ENCODE peak calls at places on chromosomes 16 and 17, in seven cellular contexts. One of them, this sample, is unnamed.

GRCh38 chr17:68382582-68383085 is 74.7 kb downstream of the WIPI1 start:
- DNase-seq in left ventricle myocardium inferior: no peak
- DNase-seq in adipocyte: peak; percentile 11
- DNase-seq in mucosa of descending colon: no peak
- DNase-seq in PC-3: no peak
- DNase-seq in aorta: no peak
- DNase-seq in stomach: no peak
- DNase-seq in this sample: no peak

GRCh38 chr16:15971435-15971805 is 22.0 kb downstream of the ABCC1 start:
- DNase-seq in left ventricle myocardium inferior: no peak
- DNase-seq in stomach: no peak
- DNase-seq in adipocyte: no peak
- DNase-seq in aorta: no peak
- DNase-seq in mucosa of descending colon: no peak
- DNase-seq in PC-3: no peak
- DNase-seq in this sample: no peak

GRCh38 chr16:11835891-11836652 is 15.3 kb downstream of the RSL1D1 start:
- DNase-seq in left ventricle myocardium inferior: no peak
- DNase-seq in mucosa of descending colon: no peak
- DNase-seq in PC-3: no peak
- DNase-seq in adipocyte: peak; percentile 25
- DNase-seq in aorta: peak; percentile 69
- DNase-seq in stomach: no peak
- DNase-seq in this sample: no peak

GRCh38 chr16:46962629-46963028 is 10.8 kb downstream of the DNAJA2 start:
- DNase-seq in stomach: no peak
- DNase-seq in mucosa of descending colon: no peak
- DNase-seq in left ventricle myocardium inferior: no peak
- DNase-seq in PC-3: no peak
- DNase-seq in aorta: no peak
- DNase-seq in adipocyte: peak; percentile 17
- DNase-seq in this sample: peak; percentile 74

GRCh38 chr17:60229189-60229802 is 79.5 kb downstream of the CA4 start:
- DNase-seq in aorta: no peak
- DNase-seq in left ventricle myocardium inferior: no peak
- DNase-seq in mucosa of descending colon: no peak
- DNase-seq in adipocyte: peak; percentile 32
- DNase-seq in stomach: no peak
- DNase-seq in PC-3: peak; percentile 65
- DNase-seq in this sample: peak; percentile 38

GRCh38 chr16:75320435-75320834 is 69.0 kb upstream of the BCAR1 start:
- DNase-seq in mucosa of descending colon: no peak
- DNase-seq in PC-3: no peak
- DNase-seq in adipocyte: peak; percentile 37
- DNase-seq in aorta: no peak
- DNase-seq in left ventricle myocardium inferior: no peak
- DNase-seq in stomach: no peak
- DNase-seq in this sample: no peak

GRCh38 chr16:79047337-79047736 is 553.2 kb downstream of the MAF start:
- DNase-seq in adipocyte: no peak
- DNase-seq in stomach: no peak
- DNase-seq in aorta: no peak
- DNase-seq in mucosa of descending colon: no peak
- DNase-seq in left ventricle myocardium inferior: no peak
- DNase-seq in PC-3: peak; percentile 18
- DNase-seq in this sample: no peak

GRCh38 chr16:48383204-48383876 is 1.9 kb downstream of the SIAH1 start:
- DNase-seq in mucosa of descending colon: no peak
- DNase-seq in adipocyte: peak; percentile 84
- DNase-seq in left ventricle myocardium inferior: no peak
- DNase-seq in PC-3: no peak
- DNase-seq in stomach: no peak
- DNase-seq in aorta: no peak
- DNase-seq in this sample: peak; percentile 84

GRCh38 chr17:35743911-35744328 is 9.1 kb downstream of the GAS2L2 start:
- DNase-seq in PC-3: peak; percentile 36
- DNase-seq in adipocyte: peak; percentile 59
- DNase-seq in stomach: no peak
- DNase-seq in left ventricle myocardium inferior: no peak
- DNase-seq in mucosa of descending colon: no peak
- DNase-seq in aorta: no peak
- DNase-seq in this sample: peak; percentile 97

GRCh38 chr17:16987830-16988601 is 16.1 kb upstream of the TNFRSF13B start:
- DNase-seq in stomach: peak; percentile 57
- DNase-seq in PC-3: peak; percentile 77
- DNase-seq in mucosa of descending colon: peak; percentile 88
- DNase-seq in aorta: peak; percentile 91
- DNase-seq in left ventricle myocardium inferior: peak; percentile 70
- DNase-seq in adipocyte: peak; percentile 61
- DNase-seq in this sample: peak; percentile 96

GRCh38 chr17:67063146-67063545 is 18.8 kb downstream of the CACNG1 start:
- DNase-seq in aorta: no peak
- DNase-seq in left ventricle myocardium inferior: no peak
- DNase-seq in mucosa of descending colon: no peak
- DNase-seq in PC-3: no peak
- DNase-seq in stomach: no peak
- DNase-seq in adipocyte: peak; percentile 27
- DNase-seq in this sample: no peak

GRCh38 chr17:39193346-39193745 is 4.1 kb downstream of the CACNB1 start:
- DNase-seq in stomach: no peak
- DNase-seq in left ventricle myocardium inferior: no peak
- DNase-seq in PC-3: no peak
- DNase-seq in aorta: no peak
- DNase-seq in mucosa of descending colon: no peak
- DNase-seq in adipocyte: no peak
- DNase-seq in this sample: peak; percentile 59

GRCh38 chr17:11608396-11608795 is 10.1 kb downstream of the DNAH9 start:
- DNase-seq in PC-3: peak; percentile 36
- DNase-seq in stomach: peak; percentile 30
- DNase-seq in left ventricle myocardium inferior: peak; percentile 27
- DNase-seq in mucosa of descending colon: no peak
- DNase-seq in aorta: no peak
- DNase-seq in adipocyte: no peak
- DNase-seq in this sample: no peak

GRCh38 chr17:74873874-74874614 is 1.2 kb upstream of the FDXR start:
- DNase-seq in left ventricle myocardium inferior: no peak
- DNase-seq in mucosa of descending colon: no peak
- DNase-seq in stomach: no peak
- DNase-seq in PC-3: peak; percentile 30
- DNase-seq in adipocyte: no peak
- DNase-seq in aorta: no peak
- DNase-seq in this sample: no peak

GRCh38 chr17:47066095-47066494 is 87.0 kb upstream of the RPRML start:
- DNase-seq in stomach: no peak
- DNase-seq in left ventricle myocardium inferior: no peak
- DNase-seq in PC-3: no peak
- DNase-seq in aorta: no peak
- DNase-seq in adipocyte: no peak
- DNase-seq in mucosa of descending colon: no peak
- DNase-seq in this sample: no peak

GRCh38 chr17:21542991-21543390 is 149.3 kb upstream of the KCNJ18 start:
- DNase-seq in stomach: no peak
- DNase-seq in left ventricle myocardium inferior: no peak
- DNase-seq in adipocyte: no peak
- DNase-seq in PC-3: no peak
- DNase-seq in mucosa of descending colon: no peak
- DNase-seq in aorta: no peak
- DNase-seq in this sample: no peak

GRCh38 chr17:50194441-50195195 is 6.8 kb downstream of the COL1A1 start:
- DNase-seq in adipocyte: peak; percentile 29
- DNase-seq in PC-3: no peak
- DNase-seq in stomach: no peak
- DNase-seq in left ventricle myocardium inferior: no peak
- DNase-seq in aorta: peak; percentile 44
- DNase-seq in mucosa of descending colon: no peak
- DNase-seq in this sample: peak; percentile 73

GRCh38 chr16:89073346-89074221 is 20.1 kb upstream of the ACSF3 start:
- DNase-seq in mucosa of descending colon: no peak
- DNase-seq in PC-3: no peak
- DNase-seq in adipocyte: no peak
- DNase-seq in stomach: no peak
- DNase-seq in aorta: no peak
- DNase-seq in left ventricle myocardium inferior: no peak
- DNase-seq in this sample: no peak
- H3K9me3 ChIP-seq in mucosa of descending colon: no peaks in the 10 kb centered on the region
- H3K9me3 ChIP-seq in PC-3: no peaks in the 10 kb centered on the region
- H3K9me3 ChIP-seq in adipocyte: no peaks in the 10 kb centered on the region
- H3K9me3 ChIP-seq in stomach: no peaks in the 10 kb centered on the region
- H3K9me3 ChIP-seq in aorta: no peaks in the 10 kb centered on the region
- H3K9me3 ChIP-seq in left ventricle myocardium inferior: no peaks in the 10 kb centered on the region
- H3K9me3 ChIP-seq in this sample: no peaks in the 10 kb centered on the region

DNA sequence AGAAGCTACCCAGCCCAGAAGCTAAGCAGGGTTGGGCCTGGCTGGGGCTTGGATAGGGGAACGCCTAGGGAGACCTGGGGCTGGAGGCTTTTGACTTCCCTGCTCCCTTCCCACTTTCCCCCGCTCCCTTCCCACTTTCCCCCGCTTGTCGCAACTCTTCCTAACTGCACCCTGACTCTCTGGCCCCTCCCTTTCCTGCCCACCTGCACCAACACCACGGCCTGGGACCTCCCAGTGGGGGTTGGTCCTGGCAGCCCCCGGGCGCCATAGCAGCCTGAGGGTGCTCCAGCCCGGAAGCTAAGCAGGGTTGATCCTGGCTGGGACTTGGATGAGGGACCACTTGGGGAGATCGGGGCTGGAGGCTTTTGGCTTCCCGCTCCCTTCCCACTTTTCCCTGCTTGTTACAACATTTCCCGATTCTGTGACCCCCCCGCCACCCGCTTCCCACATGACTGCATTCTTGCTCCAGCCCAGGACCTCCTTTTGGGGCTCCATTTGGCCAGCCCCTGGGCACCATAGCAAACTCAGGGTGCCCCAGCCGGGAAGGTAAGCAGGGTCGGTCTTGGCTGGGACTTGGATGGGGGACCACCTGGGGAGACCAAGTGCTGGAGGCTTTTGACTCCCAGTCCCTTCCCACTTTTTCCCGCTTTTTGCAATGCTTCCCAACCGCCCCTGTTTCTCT is 2287.0 kb downstream of the TP53TG3F start:
- DNase-seq in PC-3: no peak
- DNase-seq in left ventricle myocardium inferior: no peak
- DNase-seq in aorta: no peak
- DNase-seq in stomach: no peak
- DNase-seq in adipocyte: no peak
- DNase-seq in mucosa of descending colon: peak; percentile 35
- DNase-seq in this sample: peak; percentile 45
- H3K9me3 ChIP-seq in PC-3: no peaks in the 10 kb centered on the region
- H3K9me3 ChIP-seq in left ventricle myocardium inferior: peaks cover 7% of the 10 kb centered on the region
- H3K9me3 ChIP-seq in aorta: peaks cover 2% of the 10 kb centered on the region
- H3K9me3 ChIP-seq in stomach: peaks cover 55% of the 10 kb centered on the region
- H3K9me3 ChIP-seq in adipocyte: no peaks in the 10 kb centered on the region
- H3K9me3 ChIP-seq in mucosa of descending colon: peaks cover 73% of the 10 kb centered on the region
- H3K9me3 ChIP-seq in this sample: no peaks in the 10 kb centered on the region

GRCh38 chr16:35572186-35572585 is 2112.8 kb downstream of the TP53TG3F start:
- DNase-seq in mucosa of descending colon: no peak
- DNase-seq in adipocyte: no peak
- DNase-seq in PC-3: no peak
- DNase-seq in stomach: no peak
- DNase-seq in aorta: no peak
- DNase-seq in left ventricle myocardium inferior: no peak
- DNase-seq in this sample: no peak

GRCh38 chr16:35574454-35575431 is 2115.3 kb downstream of the TP53TG3F start:
- DNase-seq in stomach: no peak
- DNase-seq in left ventricle myocardium inferior: no peak
- DNase-seq in adipocyte: no peak
- DNase-seq in PC-3: no peak
- DNase-seq in mucosa of descending colon: no peak
- DNase-seq in aorta: no peak
- DNase-seq in this sample: no peak

GRCh38 chr16:35573407-35573806 is 2114.0 kb downstream of the TP53TG3F start:
- DNase-seq in stomach: no peak
- DNase-seq in left ventricle myocardium inferior: no peak
- DNase-seq in aorta: no peak
- DNase-seq in PC-3: no peak
- DNase-seq in adipocyte: no peak
- DNase-seq in mucosa of descending colon: no peak
- DNase-seq in this sample: no peak

GRCh38 chr16:35574011-35574410 is 2114.6 kb downstream of the TP53TG3F start:
- DNase-seq in adipocyte: no peak
- DNase-seq in stomach: no peak
- DNase-seq in PC-3: no peak
- DNase-seq in aorta: no peak
- DNase-seq in left ventricle myocardium inferior: no peak
- DNase-seq in mucosa of descending colon: no peak
- DNase-seq in this sample: no peak

DNA sequence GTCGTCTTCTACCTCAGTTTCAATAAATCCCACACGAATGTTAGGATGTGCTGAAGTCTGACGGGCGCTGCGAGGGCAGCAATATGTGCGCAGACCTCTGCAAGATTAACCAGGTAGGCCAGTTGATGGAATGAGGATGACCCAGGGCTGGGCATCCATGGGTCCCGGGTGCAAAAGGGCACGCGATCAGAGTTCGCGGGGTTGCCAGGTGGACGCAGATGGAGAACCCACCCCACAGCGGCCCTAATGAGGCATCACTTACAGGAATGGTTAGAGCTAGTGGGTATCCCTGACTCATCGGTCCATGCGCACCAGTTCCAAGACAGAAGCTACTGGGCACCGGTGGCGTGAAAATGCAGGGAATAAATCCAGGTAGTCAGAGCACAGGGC is 2116.0 kb downstream of the TP53TG3F start:
- DNase-seq in PC-3: no peak
- DNase-seq in stomach: no peak
- DNase-seq in left ventricle myocardium inferior: no peak
- DNase-seq in adipocyte: no peak
- DNase-seq in aorta: no peak
- DNase-seq in mucosa of descending colon: no peak
- DNase-seq in this sample: no peak
- H3K9me3 ChIP-seq in PC-3: peaks cover 4% of the 10 kb centered on the region
- H3K9me3 ChIP-seq in stomach: peaks cover 70% of the 10 kb centered on the region
- H3K9me3 ChIP-seq in left ventricle myocardium inferior: peaks cover 18% of the 10 kb centered on the region
- H3K9me3 ChIP-seq in adipocyte: peaks cover 14% of the 10 kb centered on the region
- H3K9me3 ChIP-seq in aorta: peaks cover 6% of the 10 kb centered on the region
- H3K9me3 ChIP-seq in mucosa of descending colon: peaks cover 81% of the 10 kb centered on the region
- H3K9me3 ChIP-seq in this sample: no peaks in the 10 kb centered on the region

GRCh38 chr17:373616-374225 is 21.1 kb upstream of the RPH3AL start:
- DNase-seq in adipocyte: no peak
- DNase-seq in mucosa of descending colon: no peak
- DNase-seq in stomach: no peak
- DNase-seq in left ventricle myocardium inferior: peak; percentile 46
- DNase-seq in PC-3: peak; percentile 58
- DNase-seq in aorta: no peak
- DNase-seq in this sample: no peak

GRCh38 chr17:378068-378467 is 25.5 kb upstream of the RPH3AL start:
- DNase-seq in PC-3: no peak
- DNase-seq in left ventricle myocardium inferior: no peak
- DNase-seq in mucosa of descending colon: no peak
- DNase-seq in stomach: no peak
- DNase-seq in aorta: no peak
- DNase-seq in adipocyte: no peak
- DNase-seq in this sample: peak; percentile 19

GRCh38 chr17:371583-371982 is 19.0 kb upstream of the RPH3AL start:
- DNase-seq in stomach: no peak
- DNase-seq in PC-3: no peak
- DNase-seq in left ventricle myocardium inferior: no peak
- DNase-seq in mucosa of descending colon: no peak
- DNase-seq in aorta: no peak
- DNase-seq in adipocyte: no peak
- DNase-seq in this sample: no peak

GRCh38 chr17:376936-377863 is 24.6 kb upstream of the RPH3AL start:
- DNase-seq in PC-3: no peak
- DNase-seq in stomach: no peak
- DNase-seq in left ventricle myocardium inferior: peak; percentile 65
- DNase-seq in aorta: no peak
- DNase-seq in adipocyte: peak; percentile 62
- DNase-seq in mucosa of descending colon: no peak
- DNase-seq in this sample: peak; percentile 39

GRCh38 chr17:372157-373152 is 19.8 kb upstream of the RPH3AL start:
- DNase-seq in adipocyte: no peak
- DNase-seq in PC-3: no peak
- DNase-seq in left ventricle myocardium inferior: no peak
- DNase-seq in mucosa of descending colon: no peak
- DNase-seq in aorta: no peak
- DNase-seq in stomach: no peak
- DNase-seq in this sample: no peak
- H3K9me3 ChIP-seq in adipocyte: peaks cover 13% of the 10 kb centered on the region
- H3K9me3 ChIP-seq in PC-3: no peaks in the 10 kb centered on the region
- H3K9me3 ChIP-seq in left ventricle myocardium inferior: peaks cover 14% of the 10 kb centered on the region
- H3K9me3 ChIP-seq in mucosa of descending colon: no peaks in the 10 kb centered on the region
- H3K9me3 ChIP-seq in aorta: peaks cover 2% of the 10 kb centered on the region
- H3K9me3 ChIP-seq in stomach: peaks cover 9% of the 10 kb centered on the region
- H3K9me3 ChIP-seq in this sample: peaks cover 2% of the 10 kb centered on the region